ENCODE peak calls at places on chromosome 1, in ten cellular contexts. One of them, this sample, is unnamed.

GRCh38 chr1:43625063-43625780 is 24.7 kb upstream of the KDM4A start:
- DNase-seq in IMR-90: no peak
- DNase-seq in heart left ventricle: no peak
- DNase-seq in thoracic aorta: no peak
- DNase-seq in SJSA1: no peak
- DNase-seq in tibial nerve: no peak
- DNase-seq in psoas muscle: no peak
- DNase-seq in hepatocyte: no peak
- DNase-seq in uterus: no peak
- DNase-seq in foreskin fibroblast: no peak
- DNase-seq in this sample: no peak

GRCh38 chr1:203196371-203196770 is 9.9 kb upstream of the CHI3L1 start:
- DNase-seq in hepatocyte: no peak
- DNase-seq in uterus: no peak
- DNase-seq in tibial nerve: no peak
- DNase-seq in foreskin fibroblast: no peak
- DNase-seq in psoas muscle: no peak
- DNase-seq in thoracic aorta: no peak
- DNase-seq in heart left ventricle: no peak
- DNase-seq in SJSA1: no peak
- DNase-seq in IMR-90: peak
- DNase-seq in this sample: no peak

GRCh38 chr1:66386712-66387111 is 147.2 kb upstream of the SGIP1 start:
- DNase-seq in tibial nerve: no peak
- DNase-seq in uterus: no peak
- DNase-seq in thoracic aorta: no peak
- DNase-seq in hepatocyte: no peak
- DNase-seq in heart left ventricle: no peak
- DNase-seq in IMR-90: no peak
- DNase-seq in SJSA1: no peak
- DNase-seq in foreskin fibroblast: no peak
- DNase-seq in psoas muscle: no peak
- DNase-seq in this sample: no peak

GRCh38 chr1:43587594-43587993 is 56.9 kb downstream of the PTPRF start:
- DNase-seq in IMR-90: peak
- DNase-seq in hepatocyte: no peak
- DNase-seq in SJSA1: no peak
- DNase-seq in foreskin fibroblast: peak
- DNase-seq in heart left ventricle: peak
- DNase-seq in uterus: no peak
- DNase-seq in thoracic aorta: no peak
- DNase-seq in tibial nerve: no peak
- DNase-seq in psoas muscle: no peak
- DNase-seq in this sample: no peak

GRCh38 chr1:46552357-46553237 is 1.1 kb upstream of the KNCN start:
- DNase-seq in heart left ventricle: no peak
- DNase-seq in tibial nerve: no peak
- DNase-seq in IMR-90: no peak
- DNase-seq in psoas muscle: no peak
- DNase-seq in uterus: no peak
- DNase-seq in thoracic aorta: no peak
- DNase-seq in foreskin fibroblast: no peak
- DNase-seq in SJSA1: no peak
- DNase-seq in hepatocyte: no peak
- DNase-seq in this sample: no peak

GRCh38 chr1:67970088-67970487 is 80.3 kb downstream of the DIRAS3 start:
- DNase-seq in heart left ventricle: no peak
- DNase-seq in uterus: no peak
- DNase-seq in psoas muscle: no peak
- DNase-seq in tibial nerve: no peak
- DNase-seq in IMR-90: peak
- DNase-seq in hepatocyte: no peak
- DNase-seq in foreskin fibroblast: peak
- DNase-seq in SJSA1: peak
- DNase-seq in thoracic aorta: no peak
- DNase-seq in this sample: no peak

GRCh38 chr1:183070923-183071618 is 47.9 kb downstream of the LAMC1 start:
- DNase-seq in psoas muscle: no peak
- DNase-seq in foreskin fibroblast: peak
- DNase-seq in SJSA1: peak
- DNase-seq in tibial nerve: no peak
- DNase-seq in hepatocyte: no peak
- DNase-seq in heart left ventricle: no peak
- DNase-seq in IMR-90: peak
- DNase-seq in uterus: no peak
- DNase-seq in thoracic aorta: no peak
- DNase-seq in this sample: no peak

GRCh38 chr1:67535474-67535873 is 105.3 kb upstream of the SERBP1 start:
- DNase-seq in thoracic aorta: peak
- DNase-seq in tibial nerve: peak
- DNase-seq in IMR-90: peak
- DNase-seq in uterus: peak
- DNase-seq in foreskin fibroblast: peak
- DNase-seq in SJSA1: peak
- DNase-seq in hepatocyte: peak
- DNase-seq in heart left ventricle: peak
- DNase-seq in psoas muscle: peak
- DNase-seq in this sample: peak

GRCh38 chr1:55131801-55132200 is 83.4 kb downstream of the USP24 start:
- DNase-seq in IMR-90: peak
- DNase-seq in tibial nerve: no peak
- DNase-seq in SJSA1: peak
- DNase-seq in heart left ventricle: no peak
- DNase-seq in psoas muscle: no peak
- DNase-seq in foreskin fibroblast: peak
- DNase-seq in uterus: no peak
- DNase-seq in hepatocyte: no peak
- DNase-seq in thoracic aorta: no peak
- DNase-seq in this sample: no peak

GRCh38 chr1:55131218-55131617 is 83.9 kb downstream of the USP24 start:
- DNase-seq in psoas muscle: no peak
- DNase-seq in hepatocyte: no peak
- DNase-seq in uterus: no peak
- DNase-seq in thoracic aorta: no peak
- DNase-seq in SJSA1: no peak
- DNase-seq in heart left ventricle: no peak
- DNase-seq in foreskin fibroblast: no peak
- DNase-seq in tibial nerve: no peak
- DNase-seq in IMR-90: peak
- DNase-seq in this sample: no peak

GRCh38 chr1:55138740-55139283 is 76.4 kb downstream of the USP24 start:
- DNase-seq in thoracic aorta: no peak
- DNase-seq in hepatocyte: no peak
- DNase-seq in foreskin fibroblast: no peak
- DNase-seq in heart left ventricle: no peak
- DNase-seq in SJSA1: no peak
- DNase-seq in tibial nerve: no peak
- DNase-seq in uterus: no peak
- DNase-seq in psoas muscle: no peak
- DNase-seq in IMR-90: no peak
- DNase-seq in this sample: no peak

GRCh38 chr1:55129194-55129728 is 85.9 kb downstream of the USP24 start:
- DNase-seq in SJSA1: no peak
- DNase-seq in thoracic aorta: peak
- DNase-seq in IMR-90: peak
- DNase-seq in hepatocyte: no peak
- DNase-seq in foreskin fibroblast: no peak
- DNase-seq in uterus: no peak
- DNase-seq in tibial nerve: no peak
- DNase-seq in psoas muscle: no peak
- DNase-seq in heart left ventricle: no peak
- DNase-seq in this sample: no peak

DNA sequence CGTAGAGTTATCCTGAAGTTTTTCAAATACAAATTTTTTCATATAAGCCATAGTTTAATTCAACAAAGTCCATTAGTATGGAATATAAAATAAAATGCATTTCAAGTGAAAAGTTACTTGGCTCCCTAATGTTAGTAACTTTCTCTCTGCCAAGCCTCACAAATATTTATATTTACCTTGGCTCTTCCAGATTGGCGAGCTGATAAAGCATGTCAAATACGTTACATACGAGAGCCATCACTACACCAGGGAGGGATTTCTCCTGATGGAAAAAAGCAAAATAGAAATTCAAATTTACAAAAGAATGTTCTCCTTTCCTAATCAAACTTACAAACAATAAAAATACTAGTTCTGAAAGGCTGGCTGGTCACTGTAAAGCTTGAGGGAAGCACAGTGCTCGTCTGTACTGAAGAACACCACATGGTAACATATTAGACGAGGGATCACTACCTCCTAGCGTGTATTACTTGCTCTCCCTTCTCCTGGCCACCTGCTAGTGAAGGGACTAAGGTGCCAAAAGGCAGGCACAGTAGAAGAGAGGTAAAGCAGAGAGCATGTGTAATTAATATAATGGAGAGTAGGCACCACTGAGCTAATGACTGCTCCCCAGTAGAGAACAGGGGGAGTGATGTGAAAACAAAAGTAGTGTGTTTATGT is 80.9 kb downstream of the USP24 start:
- DNase-seq in foreskin fibroblast: no peak
- DNase-seq in tibial nerve: no peak
- DNase-seq in SJSA1: no peak
- DNase-seq in thoracic aorta: no peak
- DNase-seq in psoas muscle: no peak
- DNase-seq in IMR-90: no peak
- DNase-seq in heart left ventricle: no peak
- DNase-seq in hepatocyte: no peak
- DNase-seq in uterus: no peak
- DNase-seq in this sample: no peak
- H3K4me3 ChIP-seq in foreskin fibroblast: no peak
- H3K4me3 ChIP-seq in tibial nerve: no peak
- H3K4me3 ChIP-seq in SJSA1: no peak
- H3K4me3 ChIP-seq in thoracic aorta: no peak
- H3K4me3 ChIP-seq in psoas muscle: no peak
- H3K4me3 ChIP-seq in IMR-90: no peak
- H3K4me3 ChIP-seq in heart left ventricle: no peak
- H3K4me3 ChIP-seq in hepatocyte: no peak
- H3K4me3 ChIP-seq in uterus: no peak
- H3K4me3 ChIP-seq in this sample: no peak

DNA sequence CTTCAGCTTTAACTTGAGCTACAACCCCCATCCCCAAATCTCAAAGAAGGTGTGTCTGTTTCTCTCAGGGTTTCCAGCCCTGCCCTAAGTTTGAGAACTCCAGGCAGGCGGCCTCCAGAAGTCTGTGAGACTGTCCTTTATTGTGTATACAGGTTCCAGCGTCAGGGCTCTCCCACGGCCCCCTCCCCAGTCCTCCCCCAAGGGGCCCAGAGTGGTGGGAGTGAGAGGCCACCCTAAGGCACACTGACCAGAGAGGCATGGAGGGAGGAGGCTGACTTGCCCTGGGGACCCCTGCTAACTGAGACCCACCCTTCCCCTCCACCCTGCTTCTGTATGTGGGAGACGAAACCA is 4.0 kb downstream of the HSPB7 start:
- DNase-seq in thoracic aorta: no peak
- DNase-seq in psoas muscle: peak
- DNase-seq in foreskin fibroblast: no peak
- DNase-seq in hepatocyte: no peak
- DNase-seq in SJSA1: no peak
- DNase-seq in IMR-90: no peak
- DNase-seq in uterus: no peak
- DNase-seq in tibial nerve: no peak
- DNase-seq in heart left ventricle: no peak
- DNase-seq in this sample: no peak
- H3K4me3 ChIP-seq in thoracic aorta: peak
- H3K4me3 ChIP-seq in psoas muscle: peak
- H3K4me3 ChIP-seq in foreskin fibroblast: no peak
- H3K4me3 ChIP-seq in hepatocyte: no peak
- H3K4me3 ChIP-seq in SJSA1: no peak
- H3K4me3 ChIP-seq in IMR-90: no peak
- H3K4me3 ChIP-seq in uterus: no peak
- H3K4me3 ChIP-seq in tibial nerve: no peak
- H3K4me3 ChIP-seq in heart left ventricle: peak
- H3K4me3 ChIP-seq in this sample: no peak

DNA sequence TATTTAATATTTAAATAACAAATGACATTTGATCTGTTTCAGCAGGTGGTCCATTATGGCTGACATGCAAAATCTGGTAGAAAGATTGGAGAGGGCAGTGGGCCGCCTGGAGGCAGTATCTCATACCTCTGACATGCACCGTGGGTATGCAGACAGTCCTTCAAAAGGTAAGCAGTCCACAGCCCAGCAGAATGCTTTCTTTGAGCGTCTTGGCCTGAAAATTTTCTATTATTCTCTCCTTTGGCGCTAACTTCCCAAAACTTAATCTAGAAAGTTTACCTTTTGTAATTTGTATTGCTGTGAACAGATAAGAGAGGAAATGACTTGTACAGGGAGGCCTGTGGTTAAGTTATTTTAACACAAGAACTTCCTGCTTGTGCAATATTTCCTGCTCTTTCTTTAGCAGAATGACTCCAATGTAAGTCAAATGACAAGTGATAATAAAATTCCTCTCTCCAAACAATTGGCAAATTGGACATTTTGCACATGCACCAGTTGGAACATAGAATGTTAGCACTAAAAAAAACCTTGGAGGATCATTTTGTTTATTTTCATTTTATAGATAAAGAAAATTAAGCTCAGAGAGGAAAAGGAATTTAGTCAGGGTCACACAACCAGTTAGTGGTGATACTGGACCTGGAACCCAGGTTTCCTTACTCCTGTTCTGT is 18.9 kb downstream of the CAP1 start:
- DNase-seq in hepatocyte: no peak
- DNase-seq in heart left ventricle: no peak
- DNase-seq in foreskin fibroblast: peak
- DNase-seq in IMR-90: peak
- DNase-seq in thoracic aorta: no peak
- DNase-seq in tibial nerve: no peak
- DNase-seq in SJSA1: no peak
- DNase-seq in psoas muscle: no peak
- DNase-seq in uterus: no peak
- DNase-seq in this sample: no peak
- H3K4me3 ChIP-seq in hepatocyte: no peak
- H3K4me3 ChIP-seq in heart left ventricle: no peak
- H3K4me3 ChIP-seq in foreskin fibroblast: no peak
- H3K4me3 ChIP-seq in IMR-90: no peak
- H3K4me3 ChIP-seq in thoracic aorta: peak
- H3K4me3 ChIP-seq in tibial nerve: no peak
- H3K4me3 ChIP-seq in SJSA1: no peak
- H3K4me3 ChIP-seq in psoas muscle: no peak
- H3K4me3 ChIP-seq in uterus: no peak
- H3K4me3 ChIP-seq in this sample: no peak

GRCh38 chr1:175174273-175174672 is 18.3 kb downstream of the KIAA0040 start:
- DNase-seq in tibial nerve: no peak
- DNase-seq in foreskin fibroblast: no peak
- DNase-seq in SJSA1: no peak
- DNase-seq in hepatocyte: no peak
- DNase-seq in heart left ventricle: no peak
- DNase-seq in psoas muscle: no peak
- DNase-seq in uterus: no peak
- DNase-seq in thoracic aorta: no peak
- DNase-seq in IMR-90: no peak
- DNase-seq in this sample: no peak

GRCh38 chr1:175172503-175172902 is 20.1 kb downstream of the KIAA0040 start:
- DNase-seq in foreskin fibroblast: no peak
- DNase-seq in IMR-90: no peak
- DNase-seq in uterus: no peak
- DNase-seq in thoracic aorta: no peak
- DNase-seq in heart left ventricle: no peak
- DNase-seq in tibial nerve: no peak
- DNase-seq in hepatocyte: no peak
- DNase-seq in SJSA1: no peak
- DNase-seq in psoas muscle: no peak
- DNase-seq in this sample: no peak

GRCh38 chr1:175171214-175171913 is 21.2 kb downstream of the KIAA0040 start:
- DNase-seq in hepatocyte: no peak
- DNase-seq in psoas muscle: no peak
- DNase-seq in uterus: no peak
- DNase-seq in tibial nerve: no peak
- DNase-seq in thoracic aorta: no peak
- DNase-seq in IMR-90: no peak
- DNase-seq in foreskin fibroblast: no peak
- DNase-seq in heart left ventricle: no peak
- DNase-seq in SJSA1: no peak
- DNase-seq in this sample: no peak

GRCh38 chr1:175176246-175176645 is 16.3 kb downstream of the KIAA0040 start:
- DNase-seq in IMR-90: no peak
- DNase-seq in SJSA1: no peak
- DNase-seq in tibial nerve: no peak
- DNase-seq in foreskin fibroblast: no peak
- DNase-seq in heart left ventricle: no peak
- DNase-seq in thoracic aorta: no peak
- DNase-seq in uterus: no peak
- DNase-seq in psoas muscle: no peak
- DNase-seq in hepatocyte: no peak
- DNase-seq in this sample: no peak

GRCh38 chr1:175174702-175175102 is 17.9 kb downstream of the KIAA0040 start:
- DNase-seq in IMR-90: no peak
- DNase-seq in heart left ventricle: no peak
- DNase-seq in psoas muscle: no peak
- DNase-seq in thoracic aorta: no peak
- DNase-seq in hepatocyte: no peak
- DNase-seq in tibial nerve: no peak
- DNase-seq in foreskin fibroblast: no peak
- DNase-seq in SJSA1: no peak
- DNase-seq in uterus: no peak
- DNase-seq in this sample: no peak
- H3K4me3 ChIP-seq in IMR-90: no peak
- H3K4me3 ChIP-seq in heart left ventricle: no peak
- H3K4me3 ChIP-seq in psoas muscle: no peak
- H3K4me3 ChIP-seq in thoracic aorta: no peak
- H3K4me3 ChIP-seq in hepatocyte: no peak
- H3K4me3 ChIP-seq in tibial nerve: no peak
- H3K4me3 ChIP-seq in foreskin fibroblast: no peak
- H3K4me3 ChIP-seq in SJSA1: no peak
- H3K4me3 ChIP-seq in uterus: no peak
- H3K4me3 ChIP-seq in this sample: no peak